ENCODE peak calls at places on chromosome 18, in ten cellular contexts. D is brain microvascular endothelial cell, J is pancreas, T is HFF-Myc, M is cardiac fibroblast, W is heart left ventricle, E is upper lobe of left lung, K is thoracic aorta, Z is cardiac muscle cell, H is epithelial cell of esophagus. I is an unnamed sample.

GRCh38 chr18:44392933-44393332 is 287.8 kb upstream of the SETBP1 start:
- DNase-seq in T (no peak), Z (no peak), E (no peak), K (no peak), M (no peak), W (no peak), H (peak), J (peak), D (no peak), I (no peak)

GRCh38 chr18:77993188-77993981 is 743.7 kb downstream of the GALR1 start:
- DNase-seq in M (no peak), D (no peak), T (no peak), Z (no peak), K (no peak), J (no peak), E (no peak), W (no peak), H (no peak), I (no peak)

GRCh38 chr18:28715206-28715605 is 538.3 kb upstream of the CDH2 start:
- DNase-seq in M (peak), Z (peak), J (no peak), H (no peak), E (no peak), D (no peak), W (no peak), T (no peak), K (no peak), I (no peak)

GRCh38 chr18:23196119-23197004 is 61.1 kb downstream of the CABLES1 start:
- DNase-seq in T (no peak), M (no peak), E (no peak), K (no peak), Z (no peak), J (no peak), H (no peak), D (no peak), W (no peak), I (no peak)

GRCh38 chr18:58308463-58308862 is 264.4 kb downstream of the NEDD4L start:
- DNase-seq in H (no peak), D (no peak), K (no peak), W (no peak), E (no peak), M (no peak), T (no peak), Z (no peak), J (no peak), I (no peak)

GRCh38 chr18:78986018-78986481 is 6.4 kb downstream of the SALL3 start:
- DNase-seq in T (no peak), Z (peak), J (no peak), H (peak), E (peak), M (peak), K (no peak), D (no peak), W (no peak), I (no peak)

GRCh38 chr18:61890344-61890743 is 2.5 kb downstream of the RNF152 start:
- DNase-seq in D (no peak), K (no peak), J (no peak), W (no peak), T (no peak), E (no peak), M (no peak), Z (no peak), H (no peak), I (no peak)

GRCh38 chr18:74522635-74523548 is 11.4 kb upstream of the CNDP1 start:
- DNase-seq in W (no peak), T (no peak), E (peak), J (no peak), D (no peak), K (no peak), H (no peak), M (no peak), Z (no peak), I (no peak)

GRCh38 chr18:63320690-63321265 is 1.2 kb upstream of the BCL2 start:
- DNase-seq in Z (peak), T (no peak), J (peak), M (peak), H (peak), W (peak), K (no peak), E (peak), D (no peak), I (peak)

GRCh38 chr18:58315739-58316215 is 271.8 kb downstream of the NEDD4L start:
- DNase-seq in W (peak), Z (peak), J (no peak), E (no peak), K (no peak), D (no peak), M (peak), H (peak), T (no peak), I (no peak)

GRCh38 chr18:47953471-47953931 is 23.0 kb upstream of the SMAD2 start:
- DNase-seq in E (no peak), D (no peak), T (peak), M (peak), Z (peak), J (no peak), K (no peak), W (peak), H (peak), I (peak)

GRCh38 chr18:62660741-62661140 is 54.6 kb upstream of the PHLPP1 start:
- DNase-seq in D (no peak), J (no peak), M (no peak), W (no peak), Z (no peak), T (no peak), H (no peak), E (no peak), K (no peak), I (no peak)

GRCh38 chr18:57301573-57302230 is 50.7 kb upstream of the ST8SIA3 start:
- DNase-seq in K (no peak), T (no peak), J (no peak), D (no peak), W (no peak), E (peak), M (no peak), H (no peak), Z (no peak), I (no peak)

GRCh38 chr18:68532328-68532885 is 182.5 kb downstream of the TMX3 start:
- DNase-seq in M (no peak), T (no peak), Z (no peak), E (no peak), J (no peak), K (no peak), D (no peak), H (no peak), W (no peak), I (no peak)
- TF ChIP-seq CTCF in M (no peak), T (no peak), Z (no peak), E (no peak), J (no peak), K (no peak), D (no peak), H (no peak), W (no peak), I (no peak)

GRCh38 chr18:52992041-52992440 is 652.0 kb downstream of the DCC start:
- DNase-seq in D (no peak), K (no peak), Z (no peak), W (no peak), H (peak), J (no peak), E (no peak), T (no peak), M (no peak), I (no peak)
- TF ChIP-seq CTCF in D (no peak), K (no peak), Z (no peak), W (peak), H (peak), J (no peak), E (no peak), T (no peak), M (no peak), I (no peak)

GRCh38 chr18:13909541-13909940 is 5.8 kb downstream of the MC2R start:
- DNase-seq in M (no peak), D (no peak), K (no peak), H (no peak), J (no peak), Z (no peak), T (no peak), W (no peak), E (no peak), I (no peak)
- TF ChIP-seq CTCF in M (no peak), D (no peak), K (no peak), H (no peak), J (no peak), Z (no peak), T (no peak), W (no peak), E (no peak), I (no peak)

GRCh38 chr18:39166776-39167175 is 1601.2 kb upstream of the CELF4 start:
- DNase-seq in M (no peak), W (no peak), J (no peak), H (no peak), E (no peak), Z (no peak), D (no peak), T (no peak), K (no peak), I (no peak)

GRCh38 chr18:39167990-39168389 is 1602.4 kb upstream of the CELF4 start:
- DNase-seq in Z (no peak), W (no peak), D (no peak), E (no peak), T (no peak), K (no peak), H (no peak), M (no peak), J (no peak), I (no peak)

DNA sequence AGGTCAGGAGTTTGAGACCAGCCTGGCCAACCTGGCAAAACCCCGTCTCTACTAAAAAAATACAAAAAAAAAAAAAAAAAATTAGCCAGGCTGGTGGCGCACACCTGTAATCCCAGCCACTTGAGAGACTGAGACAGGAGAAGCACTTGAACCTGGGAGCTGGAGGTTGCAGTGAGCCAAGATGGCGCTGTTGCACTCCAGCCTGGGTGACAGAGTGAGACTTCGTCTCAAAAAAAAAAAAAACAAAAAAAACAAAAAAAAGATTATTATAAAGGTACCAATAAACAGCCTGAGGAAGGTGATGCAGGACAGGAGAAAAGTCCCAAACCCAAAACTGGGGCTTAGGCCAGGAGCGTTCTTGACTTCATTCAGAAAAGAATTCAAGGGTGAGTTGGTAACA is 1596.4 kb upstream of the CELF4 start:
- DNase-seq in H (no peak), K (no peak), E (no peak), W (no peak), J (no peak), T (no peak), M (no peak), D (no peak), Z (no peak), I (no peak)
- TF ChIP-seq CTCF in H (no peak), K (no peak), E (no peak), W (no peak), J (no peak), T (no peak), M (no peak), D (no peak), Z (no peak), I (no peak)

GRCh38 chr18:9790261-9790660 is 82.2 kb downstream of the RAB31 start:
- DNase-seq in T (no peak), H (no peak), M (no peak), Z (peak), E (no peak), K (no peak), W (no peak), D (no peak), J (no peak), I (no peak)
- TF ChIP-seq CTCF in T (no peak), H (no peak), M (no peak), Z (no peak), E (no peak), K (no peak), W (no peak), D (no peak), J (no peak), I (no peak)